ENCODE peak calls at places on chromosomes 4 and X, in seven cellular contexts. A is NCI-H1417 treated with DMSO at 0.1 percent for 48 hours; X is stimulated activated CD4-positive, alpha-beta T cell treated with anti-CD3 and anti-CD28 coated beads, Interleukin-1b, Interleukin-23, amount 100 ng/mL, for 24 hours; F is astrocyte of the spinal cord; N is renal cortical epithelial cell; H is kidney glomerular epithelial cell; Z is activated CD4-positive, alpha-beta T cell treated with anti-CD3 and anti-CD28 coated beads, Interleukin-2, amount 50 U/mL, for 24 hours. M is an unnamed sample.

GRCh38 chrX:45009371-45010000 is 136.5 kb downstream of the KDM6A start:
- DNase-seq in A (no peak), X (no peak), F (peak), N (peak), H (no peak), Z (no peak), M (no peak)

GRCh38 chr4:63620271-63620670 is 789.0 kb downstream of the TECRL start:
- DNase-seq in A (peak), X (no peak), F (no peak), N (no peak), H (no peak), Z (no peak), M (no peak)

GRCh38 chr4:108651068-108651794 is 832 bp downstream of the OSTC start:
- DNase-seq in A (no peak), X (no peak), F (peak), N (peak), H (peak), Z (no peak), M (peak)

GRCh38 chrX:107940095-107940494 is 42.1 kb downstream of the TEX13B start:
- DNase-seq in A (no peak), X (no peak), F (no peak), N (no peak), H (no peak), Z (no peak), M (no peak)

GRCh38 chr4:8777320-8778196 is 94.1 kb downstream of the HMX1 start:
- DNase-seq in A (no peak), X (no peak), F (no peak), N (no peak), H (no peak), Z (no peak), M (no peak)

GRCh38 chr4:61374612-61374920 is 174.4 kb downstream of the ADGRL3 start:
- DNase-seq in A (no peak), X (no peak), F (peak), N (no peak), H (no peak), Z (no peak), M (no peak)

GRCh38 chrX:56813318-56813837 is 84.3 kb downstream of the NBDY start:
- DNase-seq in A (no peak), X (no peak), F (no peak), N (peak), H (no peak), Z (peak), M (no peak)

GRCh38 chr4:1723131-1723801 is 1.9 kb downstream of the TACC3 start:
- DNase-seq in A (no peak), X (peak), F (no peak), N (no peak), H (no peak), Z (peak), M (no peak)

GRCh38 chr4:106062452-106062875 is 167.2 kb downstream of the NPNT start:
- DNase-seq in A (no peak), X (no peak), F (peak), N (peak), H (peak), Z (no peak), M (peak)

GRCh38 chr4:26343041-26343403 is 22.2 kb downstream of the RBPJ start:
- DNase-seq in A (no peak), X (no peak), F (peak), N (no peak), H (no peak), Z (no peak), M (no peak)

GRCh38 chr4:177177446-177178160 is 132.1 kb upstream of the NEIL3 start:
- DNase-seq in A (no peak), X (no peak), F (peak), N (peak), H (peak), Z (no peak), M (no peak)

GRCh38 chr4:156931267-156931666 is 40.3 kb downstream of the PDGFC start:
- DNase-seq in A (no peak), X (no peak), F (peak), N (peak), H (peak), Z (no peak), M (peak)

GRCh38 chr4:114180481-114180880 is 201.0 kb upstream of the ARSJ start:
- DNase-seq in A (no peak), X (peak), F (peak), N (peak), H (peak), Z (peak), M (peak)

M was measured in Caki2.